ENCODE peak calls at places on chromosomes 6 and 20, in eight cellular contexts. D is H54, J is NB4, C is adrenal gland, V is heart left ventricle, N is IMR-90, O is GM12892, M is transverse colon. T is an unnamed sample.
A peak's percentile ranks its signal among the peaks of the same experiment; 100 is the strongest.

GRCh38 chr6:68239034-68239433 is 396.0 kb upstream of the ADGRB3 start:
- DNase-seq in D (no peak), J (no peak), C (no peak), V (no peak), N (no peak), O (no peak), M (no peak), T (no peak)

GRCh38 chr6:72464791-72465691 is 156.8 kb upstream of the KCNQ5 start:
- DNase-seq in D (peak; percentile 35), J (peak; percentile 3), C (no peak), V (no peak), N (peak; percentile 83), O (no peak), M (no peak), T (no peak)

GRCh38 chr20:12358006-12358654 is 440.4 kb downstream of the BTBD3 start:
- DNase-seq in D (no peak), J (peak; percentile 31), C (no peak), V (no peak), N (no peak), O (no peak), M (no peak), T (no peak)

GRCh38 chr20:23152308-23152892 is 66.3 kb upstream of the CD93 start:
- DNase-seq in D (no peak), J (peak; percentile 85), C (peak; percentile 81), V (peak; percentile 92), N (peak; percentile 88), O (no peak), M (peak; percentile 49), T (peak; percentile 59)

GRCh38 chr6:17278289-17279061 is 2.7 kb upstream of the RBM24 start:
- DNase-seq in D (peak; percentile 40), J (no peak), C (no peak), V (no peak), N (peak; percentile 64), O (no peak), M (no peak), T (no peak)

GRCh38 chr6:29376003-29376402 is 912 bp upstream of the OR12D3 start:
- DNase-seq in D (no peak), J (no peak), C (no peak), V (no peak), N (no peak), O (no peak), M (no peak), T (no peak)

GRCh38 chr20:51917886-51918545 is 115.7 kb upstream of the SALL4 start:
- DNase-seq in D (no peak), J (no peak), C (no peak), V (no peak), N (no peak), O (no peak), M (no peak), T (no peak)

GRCh38 chr6:118618676-118619377 is 32.6 kb downstream of the CEP85L start:
- DNase-seq in D (no peak), J (peak; percentile 62), C (peak; percentile 78), V (peak; percentile 54), N (peak; percentile 26), O (peak; percentile 13), M (peak; percentile 68), T (peak; percentile 29)

GRCh38 chr20:54250691-54251090 is 42.8 kb downstream of the PFDN4 start:
- DNase-seq in D (no peak), J (no peak), C (no peak), V (no peak), N (no peak), O (no peak), M (no peak), T (no peak)

DNA sequence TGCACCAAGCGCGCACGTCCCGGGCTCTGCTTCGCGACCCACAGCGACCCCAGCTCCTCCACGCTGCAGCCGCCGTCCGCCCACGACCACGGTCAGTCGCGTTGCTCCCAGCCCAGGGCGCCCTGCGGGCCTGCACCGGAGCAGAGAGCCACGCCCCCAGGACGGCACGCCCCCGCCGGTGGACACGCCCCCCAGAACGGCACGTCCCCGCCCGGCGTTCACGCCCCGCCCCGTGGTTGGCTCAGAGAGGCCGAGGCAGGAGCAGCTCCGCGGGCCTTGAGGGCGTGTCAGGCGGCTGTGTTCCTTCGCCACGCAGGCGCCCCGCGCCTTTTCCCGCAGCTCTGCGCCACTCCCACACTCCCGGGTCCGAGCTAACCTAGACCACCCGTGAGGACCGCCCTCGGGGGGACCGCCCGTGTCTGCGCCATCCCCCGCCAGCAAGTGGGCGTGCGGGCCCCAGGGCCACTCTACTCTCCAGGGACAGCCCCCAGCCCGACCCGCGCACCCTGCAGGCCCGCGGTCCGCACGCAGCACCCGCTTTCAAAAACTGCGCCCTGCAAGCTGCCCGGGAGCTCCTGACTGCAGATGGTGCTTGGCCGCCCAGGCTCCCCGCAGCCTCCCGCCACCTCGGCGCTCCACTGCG is at the start of gene RNASET2:
- DNase-seq in D (peak; percentile 75), J (peak; percentile 95), C (peak; percentile 98), V (peak; percentile 98), N (peak; percentile 82), O (peak; percentile 70), M (peak; percentile 100), T (peak; percentile 99)
- TF ChIP-seq POLR2A in D (peak; percentile 77), J (peak; percentile 81), C (peak; percentile 64), V (no peak), N (no peak), O (peak; percentile 72), M (peak; percentile 92), T (peak; percentile 56)

DNA sequence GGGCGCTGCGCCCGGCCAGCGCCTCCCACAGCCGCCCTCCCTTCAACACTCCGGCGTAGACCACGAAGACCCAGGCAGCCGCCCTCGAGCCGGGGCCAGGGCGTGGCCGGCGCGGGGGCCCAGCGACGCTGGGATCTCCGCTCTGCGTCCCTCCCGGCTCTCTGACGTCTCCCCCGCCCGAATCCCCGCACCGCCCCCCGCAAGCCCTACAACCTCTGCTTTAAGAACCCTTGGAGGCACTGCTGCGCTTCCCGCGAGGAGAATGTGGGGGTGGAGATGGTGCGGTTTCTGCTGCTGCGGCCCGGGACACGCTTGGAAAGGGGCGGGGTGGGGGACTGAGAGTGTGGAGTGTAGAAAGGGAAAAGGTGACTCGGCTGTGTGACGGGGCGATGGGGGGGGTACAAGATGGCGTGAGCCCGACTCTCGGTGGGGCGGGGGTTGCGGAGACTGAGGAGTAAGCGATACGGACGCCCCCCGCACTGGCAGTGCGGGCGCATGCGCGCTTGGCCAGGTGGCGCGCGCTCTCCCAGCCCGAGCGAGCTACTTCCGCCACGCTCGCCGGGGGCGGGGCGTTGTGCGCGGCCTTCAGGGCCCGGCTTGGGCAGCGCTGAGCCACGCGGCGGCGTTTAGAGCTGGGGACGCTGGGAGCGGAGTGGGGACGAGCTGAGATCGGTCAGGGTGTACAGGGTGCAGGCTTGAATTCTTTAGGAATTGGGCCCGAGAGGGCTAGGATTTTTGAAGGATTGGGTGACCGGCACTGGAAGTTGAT is at the start of gene SUPT3H:
- DNase-seq in D (peak; percentile 91), J (peak; percentile 98), C (peak; percentile 93), V (peak; percentile 95), N (peak; percentile 93), O (peak; percentile 59), M (peak; percentile 93), T (peak; percentile 91)
- TF ChIP-seq POLR2A in D (peak; percentile 89), J (peak; percentile 92), C (peak; percentile 77), V (no peak), N (peak; percentile 93), O (peak; percentile 78), M (peak; percentile 78), T (peak; percentile 69)

GRCh38 chr20:32052090-32052791 is at the start of gene HCK:
- DNase-seq in D (no peak), J (peak; percentile 64), C (peak; percentile 27), V (peak; percentile 58), N (no peak), O (peak; percentile 63), M (peak; percentile 30), T (no peak)
- TF ChIP-seq POLR2A in D (no peak), J (no peak), C (no peak), V (no peak), N (no peak), O (peak; percentile 68), M (peak; percentile 33), T (no peak)

GRCh38 chr20:59935457-59936185 is 2.2 kb upstream of the SYCP2 start:
- DNase-seq in D (no peak), J (no peak), C (no peak), V (no peak), N (no peak), O (no peak), M (no peak), T (no peak)

GRCh38 chr20:59933296-59933848 is at the start of gene SYCP2:
- DNase-seq in D (no peak), J (no peak), C (peak; percentile 47), V (peak; percentile 74), N (no peak), O (no peak), M (peak; percentile 28), T (peak; percentile 68)

GRCh38 chr20:59932616-59933295 is 681 bp downstream of the SYCP2 start:
- DNase-seq in D (no peak), J (no peak), C (peak; percentile 23), V (peak; percentile 29), N (no peak), O (no peak), M (no peak), T (no peak)

GRCh38 chr20:59931511-59932312 is 1.7 kb downstream of the SYCP2 start:
- DNase-seq in D (no peak), J (no peak), C (no peak), V (no peak), N (no peak), O (no peak), M (no peak), T (no peak)

DNA sequence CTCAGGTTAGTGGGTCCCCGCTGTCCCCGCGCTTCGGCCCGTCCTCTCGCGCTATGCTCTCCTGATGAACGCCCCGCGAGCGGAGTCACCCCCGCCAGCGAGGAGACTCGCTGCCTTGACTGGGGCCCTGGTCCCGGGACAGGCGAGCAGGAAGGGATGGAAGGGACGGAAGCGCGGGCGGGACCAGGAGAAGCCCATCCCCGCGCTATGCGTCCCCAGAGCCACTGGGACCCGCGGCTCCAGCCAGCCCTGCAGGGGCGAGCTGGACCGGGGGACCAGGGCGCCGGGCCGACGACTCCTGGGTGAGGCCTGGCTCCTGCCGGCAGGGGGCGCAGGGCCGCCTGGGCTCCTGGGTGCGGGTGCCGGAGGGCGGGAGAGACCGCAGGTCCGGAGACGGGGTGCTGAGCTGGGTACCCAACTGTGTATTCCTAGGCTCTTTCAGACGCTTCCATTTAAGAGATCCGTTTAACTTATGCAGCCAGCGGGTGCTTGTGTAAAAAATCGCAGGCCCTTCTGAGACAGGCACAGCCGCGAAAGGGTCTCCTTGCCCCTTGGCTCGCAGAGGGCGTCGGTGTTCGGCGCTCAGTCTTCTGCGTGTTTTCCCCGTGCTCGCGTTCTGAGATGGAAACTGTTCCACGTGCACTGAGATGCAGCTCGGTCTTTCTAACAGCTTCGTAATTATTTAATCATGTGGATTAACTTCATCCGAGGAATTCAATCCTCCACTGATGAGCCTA is 580 bp upstream of the SYCP2 start:
- DNase-seq in D (peak; percentile 86), J (no peak), C (peak; percentile 79), V (peak; percentile 86), N (peak; percentile 49), O (peak; percentile 58), M (peak; percentile 82), T (peak; percentile 75)
- TF ChIP-seq POLR2A in D (peak; percentile 17), J (no peak), C (no peak), V (no peak), N (no peak), O (no peak), M (no peak), T (no peak)

GRCh38 chr20:36951198-36951976 is at the start of gene SAMHD1:
- DNase-seq in D (peak; percentile 99), J (peak; percentile 99), C (peak; percentile 97), V (peak; percentile 98), N (peak; percentile 98), O (peak; percentile 99), M (peak; percentile 97), T (peak; percentile 98)
- TF ChIP-seq POLR2A in D (peak; percentile 40), J (peak; percentile 81), C (peak; percentile 87), V (no peak), N (no peak), O (peak; percentile 73), M (peak; percentile 84), T (peak; percentile 98)

T was measured in ovary.